ENCODE peak calls at places on chromosomes 4 and X, in nine cellular contexts. T, J, X, I, M, D, W, O and C are unnamed samples.
A peak's percentile ranks its signal among the peaks of the same experiment; 100 is the strongest.

GRCh38 chrX:48493890-48494364 is 14.9 kb upstream of the PORCN start:
- DNase-seq in T (no peak), D (no peak), X (no peak), I (no peak), M (no peak), O (peak; percentile 77), J (peak; percentile 63), W (peak; percentile 84), C (no peak)

GRCh38 chr4:123505457-123506310 is 109.1 kb downstream of the SPRY1 start:
- DNase-seq in M (peak; percentile 10), T (peak; percentile 94), J (peak; percentile 49), X (peak; percentile 41), I (no peak), W (peak; percentile 98), D (peak; percentile 20), O (peak; percentile 99), C (no peak)

GRCh38 chrX:86964321-86964720 is 553.3 kb upstream of the KLHL4 start:
- DNase-seq in M (no peak), W (no peak), J (no peak), D (no peak), I (no peak), T (no peak), O (no peak), X (no peak), C (no peak)

GRCh38 chr4:122716825-122717448 is 15.6 kb upstream of the BBS12 start:
- DNase-seq in T (peak; percentile 57), X (peak; percentile 67), I (peak; percentile 70), M (no peak), J (peak; percentile 66), W (peak; percentile 87), O (peak; percentile 85), D (peak; percentile 52), C (peak; percentile 22)

GRCh38 chrX:83916525-83916924 is 55.6 kb downstream of the CYLC1 start:
- DNase-seq in W (peak; percentile 67), O (peak; percentile 39), M (no peak), T (no peak), D (no peak), X (peak; percentile 22), J (peak; percentile 17), I (no peak), C (no peak)

GRCh38 chr4:40685300-40685699 is 55.6 kb upstream of the RBM47 start:
- DNase-seq in T (no peak), X (no peak), I (no peak), O (no peak), D (no peak), J (no peak), M (peak; percentile 20), W (no peak), C (no peak)

GRCh38 chr4:140807491-140808257 is 51.5 kb upstream of the TBC1D9 start:
- DNase-seq in M (peak; percentile 66), I (no peak), T (no peak), O (no peak), J (no peak), D (no peak), X (no peak), W (no peak), C (no peak)

GRCh38 chr4:148926861-148927260 is 484.6 kb upstream of the NR3C2 start:
- DNase-seq in M (peak; percentile 2), O (no peak), D (no peak), W (no peak), I (no peak), T (no peak), X (no peak), J (no peak), C (no peak)

DNA sequence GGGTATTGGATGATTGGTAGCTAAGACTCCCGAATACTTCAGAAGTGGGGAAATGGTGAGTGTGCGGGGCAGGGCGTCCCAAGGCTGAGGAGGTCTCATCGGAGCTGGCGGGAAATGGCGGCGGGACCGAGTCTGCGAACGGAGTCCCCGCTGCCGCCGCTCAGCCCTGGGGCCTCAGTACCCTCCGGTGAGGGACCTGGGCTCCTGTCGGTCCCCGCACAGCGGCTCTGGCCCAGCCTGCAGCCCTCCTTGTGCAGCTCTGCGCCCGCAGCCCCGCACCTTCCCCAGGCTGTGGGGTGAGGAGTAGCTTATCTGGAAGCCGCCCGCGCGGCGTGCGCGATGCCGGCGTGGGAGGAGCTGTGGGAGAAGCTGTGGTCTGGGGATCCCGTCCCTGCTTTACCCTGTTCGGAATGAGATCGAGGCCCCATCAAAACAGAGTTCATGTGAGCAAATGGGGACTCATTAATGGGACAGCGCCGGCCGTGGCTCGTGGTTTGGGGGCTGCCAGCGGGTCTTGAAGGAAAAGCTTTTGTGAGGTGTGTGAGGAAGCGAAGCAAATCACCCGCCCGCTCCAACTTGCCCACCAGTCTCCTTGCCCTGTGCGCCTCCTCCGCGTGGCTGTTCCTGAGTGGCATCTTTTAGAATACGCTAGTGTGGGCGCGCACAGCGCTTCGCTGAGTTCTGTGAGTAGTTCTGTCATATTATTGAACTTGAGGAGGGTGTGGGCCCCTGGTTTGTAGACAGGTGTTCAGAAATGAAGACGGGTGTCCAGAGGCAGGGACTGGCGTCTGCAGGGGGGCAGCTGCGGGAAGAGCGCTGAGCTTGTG is 531 bp downstream of the ZNF141 start:
- DNase-seq in M (no peak), O (no peak), I (peak; percentile 3), J (peak; percentile 53), W (no peak), X (no peak), D (peak; percentile 7), T (no peak), C (no peak)
- H3K27ac ChIP-seq in M (peak overlapping the region; percentile 91), O (no peak overlapping the region), I (peak overlapping the region; percentile 89), J (peak overlapping the region; percentile 96), W (peak overlapping the region; percentile 91), X (peak overlapping the region; percentile 77), D (peak overlapping the region; percentile 91), T (no peak overlapping the region), C (peak overlapping the region; percentile 42)

GRCh38 chr4:100257567-100257966 is 67.3 kb upstream of the DDIT4L start:
- DNase-seq in J (no peak), D (no peak), T (no peak), M (no peak), I (no peak), O (peak; percentile 28), X (no peak), W (peak; percentile 61), C (peak; percentile 45)
- H3K27ac ChIP-seq in J (no peak overlapping the region), D (no peak overlapping the region), T (no peak overlapping the region), M (no peak overlapping the region), I (no peak overlapping the region), O (no peak overlapping the region), X (no peak overlapping the region), W (no peak overlapping the region), C (no peak overlapping the region)

DNA sequence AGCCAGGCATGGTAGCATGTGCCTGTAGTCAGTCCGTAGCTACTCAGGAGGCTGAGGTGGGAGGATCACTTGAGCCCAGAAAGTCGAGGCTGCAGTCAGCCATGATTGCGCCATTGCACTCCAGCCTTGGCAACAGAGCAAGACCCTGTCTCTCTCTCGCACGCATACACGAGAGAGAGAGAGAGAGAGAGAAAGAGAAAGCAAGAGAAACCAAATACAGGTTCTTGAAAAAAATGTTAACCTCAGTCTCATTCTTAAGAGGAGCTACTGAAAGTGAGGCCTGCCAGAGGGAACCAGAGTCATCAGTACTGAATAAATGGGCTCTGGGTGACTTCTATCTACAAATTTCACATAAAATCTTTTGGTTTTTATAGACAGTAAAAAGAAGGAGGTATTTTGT is 42.9 kb downstream of the KIAA0232 start:
- DNase-seq in T (no peak), X (no peak), I (no peak), J (no peak), W (no peak), O (no peak), D (no peak), M (no peak), C (no peak)
- H3K27ac ChIP-seq in T (no peak overlapping the region), X (no peak overlapping the region), I (no peak overlapping the region), J (no peak overlapping the region), W (no peak overlapping the region), O (no peak overlapping the region), D (no peak overlapping the region), M (no peak overlapping the region), C (no peak overlapping the region)

GRCh38 chrX:133401539-133401938 is 13.8 kb downstream of the GPC4 start:
- DNase-seq in I (no peak), O (no peak), X (no peak), W (no peak), M (no peak), T (no peak), J (no peak), D (no peak), C (no peak)
- H3K27ac ChIP-seq in I (no peak overlapping the region), O (no peak overlapping the region), X (no peak overlapping the region), W (no peak overlapping the region), M (no peak overlapping the region), T (no peak overlapping the region), J (no peak overlapping the region), D (no peak overlapping the region), C (no peak overlapping the region)